ENCODE peak calls at places on chromosomes 7 and 10, in seven cellular contexts. V is psoas muscle; Q is kidney epithelial cell; R is effector memory CD8-positive, alpha-beta T cell; Y is NAMALWA; N is mammary epithelial cell; Z is GDM1. W is an unnamed sample.
A peak's percentile ranks its signal among the peaks of the same experiment; 100 is the strongest.

GRCh38 chr7:8147004-8147403 is 115.0 kb downstream of the ICA1 start:
- DNase-seq in Z (no peak), R (no peak), Y (no peak), V (no peak), N (no peak), Q (no peak), W (no peak)

GRCh38 chr7:100483101-100483727 is 513 bp upstream of the NYAP1 start:
- DNase-seq in Z (peak; percentile 73), Q (no peak), R (peak; percentile 86), Y (peak; percentile 89), V (peak; percentile 67), N (no peak), W (peak; percentile 82)

GRCh38 chr10:48556713-48557112 is 48.2 kb downstream of the ARHGAP22 start:
- DNase-seq in Y (no peak), Z (no peak), V (no peak), Q (no peak), R (no peak), N (no peak), W (no peak)

GRCh38 chr7:141709318-141709717 is 1.2 kb downstream of the WEE2 start:
- DNase-seq in Y (no peak), V (no peak), Q (no peak), R (no peak), N (no peak), Z (no peak), W (no peak)

GRCh38 chr10:33302188-33302829 is 32.2 kb downstream of the NRP1 start:
- DNase-seq in Z (no peak), Q (no peak), Y (no peak), R (no peak), V (no peak), N (no peak), W (no peak)

GRCh38 chr10:3467052-3467906 is 294.7 kb upstream of the PITRM1 start:
- DNase-seq in Y (no peak), Z (no peak), Q (peak; percentile 97), N (peak; percentile 97), V (peak; percentile 84), R (no peak), W (no peak)

GRCh38 chr7:105429746-105430612 is 41.3 kb upstream of the SRPK2 start:
- DNase-seq in R (peak; percentile 46), Q (no peak), Y (peak; percentile 84), V (no peak), N (peak; percentile 39), Z (peak; percentile 12), W (peak; percentile 78)

GRCh38 chr7:43803865-43804264 is 45.4 kb downstream of the BLVRA start:
- DNase-seq in Z (no peak), Y (no peak), Q (no peak), N (no peak), R (no peak), V (no peak), W (no peak)

GRCh38 chr7:107559864-107560263 is 3.9 kb downstream of the COG5 start:
- DNase-seq in V (no peak), Y (no peak), R (no peak), Q (no peak), Z (no peak), N (peak; percentile 55), W (no peak)

GRCh38 chr7:74032191-74032490 is 4.2 kb downstream of the ELN start:
- DNase-seq in R (no peak), N (peak; percentile 47), Q (no peak), Y (no peak), V (peak; percentile 66), Z (no peak), W (no peak)

GRCh38 chr7:100969066-100969615 is at the start of gene MUC12:
- DNase-seq in R (no peak), V (no peak), Q (no peak), Z (no peak), Y (no peak), N (no peak), W (no peak)

GRCh38 chr7:17654940-17655339 is 285.4 kb downstream of the SNX13 start:
- DNase-seq in V (no peak), N (peak; percentile 73), Y (no peak), Q (no peak), R (no peak), Z (no peak), W (peak; percentile 70)

GRCh38 chr10:85641479-85641967 is 725.1 kb downstream of the GRID1 start:
- DNase-seq in Y (no peak), R (no peak), N (peak; percentile 65), V (no peak), Z (no peak), Q (no peak), W (no peak)

GRCh38 chr7:152006336-152006735 is 19.1 kb upstream of the GALNT11 start:
- DNase-seq in Q (no peak), Y (no peak), Z (no peak), V (no peak), R (no peak), N (no peak), W (no peak)

GRCh38 chr7:69739906-69740545 is 141.8 kb downstream of the AUTS2 start:
- DNase-seq in R (no peak), Y (peak; percentile 88), V (peak; percentile 58), Z (no peak), N (no peak), Q (no peak), W (peak; percentile 41)

GRCh38 chr7:43921423-43921822 is 4.8 kb upstream of the UBE2D4 start:
- DNase-seq in Y (no peak), Q (no peak), R (no peak), Z (no peak), N (no peak), V (no peak), W (no peak)

GRCh38 chr10:102644066-102644645 is at the start of gene TRIM8:
- DNase-seq in R (peak; percentile 46), Y (peak; percentile 67), N (peak; percentile 52), V (peak; percentile 65), Z (no peak), Q (no peak), W (peak; percentile 66)

GRCh38 chr10:82378146-82378545 is 503.2 kb downstream of the NRG3 start:
- DNase-seq in Y (no peak), V (no peak), N (peak; percentile 59), R (no peak), Q (peak; percentile 50), Z (no peak), W (peak; percentile 5)

GRCh38 chr10:12509016-12509793 is 159.9 kb downstream of the CAMK1D start:
- DNase-seq in Z (no peak), N (no peak), V (no peak), Y (no peak), Q (no peak), R (no peak), W (no peak)

GRCh38 chr10:13993169-13993568 is 337.6 kb downstream of the FRMD4A start:
- DNase-seq in Q (no peak), N (peak; percentile 72), Z (no peak), V (peak; percentile 55), Y (no peak), R (no peak), W (no peak)

GRCh38 chr7:17660116-17660515 is 280.2 kb downstream of the SNX13 start:
- DNase-seq in Q (no peak), N (peak; percentile 52), Y (no peak), Z (no peak), V (no peak), R (no peak), W (no peak)

GRCh38 chr7:2004841-2005351 is 227.8 kb downstream of the MAD1L1 start:
- DNase-seq in Z (no peak), Q (no peak), N (no peak), V (peak; percentile 8), Y (no peak), R (no peak), W (no peak)

GRCh38 chr7:99562832-99563231 is 4.4 kb downstream of the ZNF655 start:
- DNase-seq in Z (no peak), N (peak; percentile 97), Y (no peak), R (no peak), Q (peak; percentile 98), V (no peak), W (no peak)

GRCh38 chr10:53702489-53702888 is 929.9 kb upstream of the MBL2 start:
- DNase-seq in V (no peak), N (no peak), R (no peak), Z (no peak), Q (no peak), Y (no peak), W (no peak)

GRCh38 chr7:100570954-100571828 is 2.5 kb downstream of the SAP25 start:
- DNase-seq in Q (no peak), Z (no peak), R (no peak), V (no peak), Y (no peak), N (no peak), W (peak; percentile 23)

GRCh38 chr7:19144661-19145428 is at the start of gene FERD3L:
- DNase-seq in V (peak; percentile 8), N (no peak), Q (no peak), Y (no peak), R (no peak), Z (no peak), W (no peak)

GRCh38 chr10:34319197-34319846 is 495.8 kb downstream of the PARD3 start:
- DNase-seq in Q (peak; percentile 5), Y (no peak), R (no peak), V (no peak), N (peak; percentile 88), Z (no peak), W (no peak)

GRCh38 chr10:132652936-132653590 is 115.5 kb downstream of the INPP5A start:
- DNase-seq in V (peak; percentile 10), N (no peak), R (no peak), Z (no peak), Y (no peak), Q (no peak), W (no peak)

GRCh38 chr10:64209574-64209973 is 688.4 kb downstream of the REEP3 start:
- DNase-seq in Z (no peak), Q (peak; percentile 5), V (no peak), R (no peak), N (no peak), Y (no peak), W (no peak)

GRCh38 chr10:20970044-20970443 is 72.9 kb upstream of the NEBL start:
- DNase-seq in R (no peak), V (no peak), Q (no peak), N (peak; percentile 67), Z (no peak), Y (peak; percentile 24), W (no peak)